ENCODE peak calls at places on chromosomes 3 and 15, in four cellular contexts. O, D, I and M are unnamed samples.

GRCh38 chr15:87623832-87624231 is 632.7 kb downstream of the NTRK3 start:
- DNase-seq in O (no peak), D (peak), I (peak), M (no peak)

GRCh38 chr3:17155951-17156350 is 271.2 kb downstream of the PLCL2 start:
- DNase-seq in O (no peak), I (no peak), D (no peak), M (peak)

GRCh38 chr3:179464296-179465092 is 13.2 kb upstream of the GNB4 start:
- DNase-seq in I (no peak), O (no peak), D (no peak), M (no peak)

GRCh38 chr3:128971421-128971820 is 22.5 kb downstream of the CFAP92 start:
- DNase-seq in I (no peak), O (no peak), D (no peak), M (no peak)

GRCh38 chr15:58146734-58147133 is 8.6 kb downstream of the AQP9 start:
- DNase-seq in D (no peak), I (peak), O (no peak), M (no peak)

GRCh38 chr15:78243491-78243941 is 9.2 kb upstream of the ACSBG1 start:
- DNase-seq in O (no peak), D (peak), I (no peak), M (no peak)

GRCh38 chr3:147395975-147396708 is 10.2 kb downstream of the ZIC4 start:
- DNase-seq in I (no peak), D (no peak), O (no peak), M (peak)

GRCh38 chr3:154164387-154164786 is 43.2 kb downstream of the ARHGEF26 start:
- DNase-seq in D (no peak), O (no peak), I (no peak), M (no peak)

GRCh38 chr3:123878807-123879206 is 5.3 kb downstream of the MYLK start:
- DNase-seq in D (no peak), I (no peak), O (no peak), M (no peak)

GRCh38 chr3:64260391-64260790 is 35.1 kb upstream of the PRICKLE2 start:
- DNase-seq in O (no peak), I (no peak), D (no peak), M (no peak)

GRCh38 chr3:149969110-149969944 is 1.4 kb downstream of the PFN2 start:
- DNase-seq in O (peak), D (peak), I (peak), M (peak)

GRCh38 chr15:78840661-78841060 is 29.4 kb upstream of the ADAMTS7 start:
- DNase-seq in O (no peak), D (no peak), I (no peak), M (peak)

GRCh38 chr3:2921903-2922302 is 188.3 kb downstream of the IL5RA start:
- DNase-seq in O (no peak), D (no peak), I (no peak), M (no peak)

GRCh38 chr15:101039461-101039860 is 120.3 kb downstream of the LRRK1 start:
- DNase-seq in I (no peak), O (no peak), D (no peak), M (no peak)

GRCh38 chr3:50585919-50586762 is 16.8 kb downstream of the HEMK1 start:
- DNase-seq in I (no peak), D (no peak), O (no peak), M (no peak)

GRCh38 chr15:74815961-74816360 is 3.3 kb downstream of the LMAN1L start:
- DNase-seq in I (no peak), D (no peak), O (no peak), M (no peak)

GRCh38 chr15:74816624-74817369 is 4.2 kb downstream of the LMAN1L start:
- DNase-seq in O (no peak), I (no peak), D (no peak), M (no peak)

GRCh38 chr15:74820056-74820455 is 6.4 kb upstream of the CPLX3 start:
- DNase-seq in D (no peak), I (no peak), O (no peak), M (no peak)

GRCh38 chr15:74815121-74815933 is 2.7 kb downstream of the LMAN1L start:
- DNase-seq in D (no peak), I (peak), O (no peak), M (no peak)

DNA sequence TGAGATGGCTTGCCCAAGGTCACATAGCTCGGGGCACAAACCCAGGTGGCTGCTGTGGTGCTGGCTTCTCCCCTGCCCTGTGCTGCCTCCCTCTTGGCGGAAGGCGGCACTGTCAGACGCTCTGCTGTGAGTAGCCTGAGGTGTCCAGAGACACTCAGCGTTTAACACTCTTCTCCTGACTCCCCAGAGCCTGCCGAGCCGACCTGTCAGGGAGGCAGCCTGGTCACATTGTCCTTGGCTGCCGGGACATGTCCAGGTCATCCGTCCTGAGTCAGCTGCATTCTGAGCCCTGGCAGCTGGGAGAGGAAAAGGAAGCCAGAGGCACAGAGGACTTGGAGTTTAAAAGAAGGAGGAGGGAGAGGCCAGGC is 4.7 kb downstream of the LMAN1L start:
- DNase-seq in O (no peak), I (peak), D (peak), M (no peak)
- TF ChIP-seq CTCF in O (no peak), I (peak), D (peak), M (no peak)

GRCh38 chr3:172138792-172139507 is 99.6 kb downstream of the FNDC3B start:
- DNase-seq in D (no peak), I (peak), O (no peak), M (no peak)
- H3K4me3 ChIP-seq in D (no peak), I (peak), O (no peak), M (no peak)

GRCh38 chr3:141240290-141241247 is 8.9 kb downstream of the PXYLP1 start:
- DNase-seq in D (no peak), O (no peak), I (no peak), M (no peak)
- H3K27ac ChIP-seq in D (no peak), O (peak), I (no peak), M (peak)

GRCh38 chr3:42442640-42443039 is 32.2 kb upstream of the LYZL4 start:
- DNase-seq in D (peak), I (peak), O (no peak), M (no peak)
- TF ChIP-seq CTCF in D (peak), I (peak), O (no peak), M (no peak)

DNA sequence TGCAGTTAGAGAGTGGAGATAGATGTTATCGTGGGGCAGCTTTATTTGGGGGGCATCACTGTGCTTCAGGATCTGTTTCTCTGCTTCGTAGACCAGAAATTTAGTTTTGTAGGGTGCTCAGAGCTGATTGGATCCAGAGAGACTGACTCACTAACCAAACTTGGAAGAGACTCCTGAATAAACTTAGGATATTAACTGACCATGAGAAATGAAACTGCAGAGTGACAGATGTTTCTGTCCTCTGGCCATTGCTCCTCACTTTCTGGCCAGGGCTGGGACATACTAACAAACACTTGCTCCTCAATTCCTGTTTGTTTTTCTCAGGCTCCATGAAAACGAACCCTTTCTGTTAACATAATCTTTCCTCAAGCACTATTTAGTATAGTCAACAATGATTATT is 4.3 kb downstream of the ZNF592 start:
- DNase-seq in D (no peak), I (peak), O (no peak), M (no peak)
- H3K4me3 ChIP-seq in D (no peak), I (peak), O (peak), M (peak)

GRCh38 chr15:25862087-25862468 is 1.0 kb downstream of the ATP10A start:
- DNase-seq in I (no peak), D (no peak), O (no peak), M (no peak)
- H3K27ac ChIP-seq in I (no peak), D (no peak), O (peak), M (peak)

DNA sequence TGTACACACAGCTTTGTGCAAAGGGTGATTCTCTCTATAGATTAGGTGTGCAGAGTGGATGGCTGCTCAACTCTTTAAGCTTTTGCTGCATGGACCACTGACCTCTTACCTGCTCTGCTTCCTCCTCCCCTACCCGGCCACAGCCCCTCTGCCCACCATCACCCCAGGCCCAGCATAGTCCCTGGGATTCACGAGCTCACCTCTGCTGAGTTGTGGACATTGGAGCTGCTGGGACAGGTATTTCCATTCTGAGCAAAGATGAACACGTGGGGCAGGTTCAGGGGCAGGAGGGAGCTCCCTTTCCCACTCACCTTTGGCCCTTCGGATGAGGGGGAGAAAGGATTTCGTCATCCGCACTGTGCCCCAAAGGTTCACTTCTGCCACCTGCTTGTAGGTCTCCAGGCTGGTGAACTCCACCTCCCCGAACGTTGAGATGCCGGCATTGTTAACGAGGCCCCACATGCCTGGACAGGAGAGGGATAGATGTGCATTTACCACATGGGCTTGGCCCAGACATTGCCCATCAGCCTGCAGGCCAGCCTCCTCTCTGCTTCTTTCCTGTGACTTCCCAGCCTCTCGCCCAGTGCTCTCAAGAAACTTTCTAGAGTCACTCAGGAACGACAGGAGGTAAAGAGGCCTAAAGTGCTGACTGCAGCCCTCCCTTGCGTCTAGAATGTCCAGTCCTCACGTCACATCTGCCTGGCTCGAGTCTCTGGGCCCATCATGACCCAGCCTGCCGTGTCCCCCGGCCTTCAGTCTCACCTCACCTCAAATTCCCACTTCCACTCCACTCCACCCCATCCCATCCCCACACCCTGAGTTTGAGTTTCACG is 41.6 kb downstream of the BDH1 start:
- DNase-seq in I (no peak), D (no peak), O (no peak), M (no peak)
- TF ChIP-seq CTCF in I (no peak), D (no peak), O (no peak), M (no peak)